ENCODE peak calls at places on chromosomes 11 and 22, in seven cellular contexts. S, R, H, P, K, L and O are unnamed samples. For H3K4me1, the result is how much of the 10 kb centered on the place peaks cover.

GRCh38 chr11:95414217-95414616 is 183.2 kb upstream of the SESN3 start:
- DNase-seq in H (no peak), K (no peak), R (no peak), P (no peak), S (no peak), L (no peak), O (no peak)

GRCh38 chr11:18650859-18651557 is 16.9 kb upstream of the SPTY2D1 start:
- DNase-seq in R (peak), S (peak), H (peak), L (no peak), K (peak), P (peak), O (peak)

GRCh38 chr22:23065495-23066122 is 4.7 kb upstream of the GNAZ start:
- DNase-seq in S (peak), L (no peak), P (no peak), K (peak), R (peak), H (no peak), O (peak)

GRCh38 chr11:36478700-36479329 is 31.3 kb downstream of the TRAF6 start:
- DNase-seq in L (no peak), K (no peak), S (no peak), R (peak), H (peak), P (no peak), O (no peak)

GRCh38 chr22:26410398-26410797 is 18.7 kb upstream of the ASPHD2 start:
- DNase-seq in K (no peak), S (no peak), L (no peak), P (no peak), H (no peak), R (no peak), O (no peak)

GRCh38 chr11:130178992-130179391 is 19.4 kb downstream of the ST14 start:
- DNase-seq in K (no peak), S (no peak), H (no peak), P (no peak), R (no peak), L (no peak), O (no peak)

GRCh38 chr11:84612645-84613044 is 1014.5 kb downstream of the DLG2 start:
- DNase-seq in S (no peak), L (no peak), R (no peak), H (no peak), P (no peak), K (no peak), O (no peak)

GRCh38 chr11:111882202-111882601 is 2.9 kb downstream of the CFAP68 start:
- DNase-seq in R (no peak), H (no peak), P (no peak), L (no peak), K (no peak), S (no peak), O (no peak)

GRCh38 chr11:85809881-85810280 is 1.1 kb downstream of the SYTL2 start:
- DNase-seq in K (no peak), L (no peak), H (peak), R (peak), S (no peak), P (no peak), O (peak)

GRCh38 chr11:47766363-47767227 is 546 bp downstream of the FNBP4 start:
- DNase-seq in S (peak), K (peak), R (peak), H (peak), P (peak), L (no peak), O (peak)

GRCh38 chr11:64157987-64158386 is 7.9 kb downstream of the MACROD1 start:
- DNase-seq in S (no peak), P (no peak), R (no peak), L (no peak), K (no peak), H (no peak), O (no peak)

GRCh38 chr11:99370557-99371200 is 349.9 kb downstream of the CNTN5 start:
- DNase-seq in S (no peak), K (no peak), H (peak), R (no peak), L (no peak), P (no peak), O (peak)

GRCh38 chr11:100663583-100663982 is 23.5 kb upstream of the ARHGAP42 start:
- DNase-seq in P (no peak), S (no peak), L (no peak), K (no peak), H (no peak), R (no peak), O (no peak)

GRCh38 chr11:73288197-73288872 is 16.2 kb downstream of the P2RY6 start:
- DNase-seq in K (no peak), L (no peak), R (no peak), S (no peak), P (no peak), H (no peak), O (no peak)

GRCh38 chr22:47059076-47059475 is 296.6 kb downstream of the TBC1D22A start:
- DNase-seq in S (no peak), K (no peak), R (no peak), P (no peak), H (no peak), L (no peak), O (peak)

GRCh38 chr11:48047616-48048015 is 67.3 kb downstream of the PTPRJ start:
- DNase-seq in R (no peak), L (no peak), H (no peak), S (no peak), K (no peak), P (no peak), O (peak)

GRCh38 chr11:19660076-19660475 is 52.6 kb upstream of the NAV2 start:
- DNase-seq in L (peak), R (no peak), H (peak), S (no peak), K (no peak), P (no peak), O (no peak)

GRCh38 chr11:29914203-29914930 is 102.5 kb downstream of the KCNA4 start:
- DNase-seq in P (no peak), L (no peak), R (no peak), H (no peak), S (no peak), K (no peak), O (no peak)

GRCh38 chr22:19196841-19197612 is 18.5 kb upstream of the SLC25A1 start:
- DNase-seq in H (no peak), P (no peak), K (no peak), L (no peak), S (no peak), R (no peak), O (no peak)

GRCh38 chr11:71286701-71287643 is 34.6 kb upstream of the SHANK2 start:
- DNase-seq in H (peak), K (no peak), R (no peak), L (peak), P (peak), S (peak), O (no peak)

GRCh38 chr11:63738720-63739360 is 29.7 kb downstream of the ZFTA start:
- DNase-seq in P (peak), H (peak), R (peak), K (peak), L (peak), S (peak), O (no peak)

GRCh38 chr22:48629631-48630443 is 1197.8 kb downstream of the BRD1 start:
- DNase-seq in H (no peak), R (no peak), L (no peak), S (no peak), K (no peak), P (no peak), O (no peak)

GRCh38 chr11:129286813-129287212 is 88.8 kb upstream of the BARX2 start:
- DNase-seq in P (no peak), H (no peak), K (no peak), S (no peak), R (no peak), L (no peak), O (no peak)

GRCh38 chr11:15940462-15941205 is 415.7 kb downstream of the SOX6 start:
- DNase-seq in L (no peak), S (no peak), P (no peak), K (no peak), H (no peak), R (no peak), O (no peak)

GRCh38 chr11:11215944-11216343 is 137.1 kb downstream of the CSNK2A3 start:
- DNase-seq in P (no peak), L (no peak), H (no peak), R (no peak), S (no peak), K (no peak), O (no peak)

GRCh38 chr11:83088965-83089364 is 17.3 kb upstream of the RAB30 start:
- DNase-seq in R (no peak), K (no peak), L (no peak), P (no peak), S (no peak), H (peak), O (no peak)

GRCh38 chr22:49657275-49657973 is 170.2 kb downstream of the BRD1 start:
- DNase-seq in K (peak), S (peak), P (peak), H (no peak), R (peak), L (no peak), O (peak)

GRCh38 chr11:18064450-18065048 is 18.5 kb upstream of the TPH1 start:
- DNase-seq in P (no peak), L (no peak), K (no peak), S (no peak), H (no peak), R (no peak), O (no peak)

GRCh38 chr11:3853935-3854659 is 1.4 kb upstream of the STIM1 start:
- DNase-seq in K (no peak), S (peak), L (no peak), R (no peak), H (no peak), P (no peak), O (no peak)
- H3K4me3 ChIP-seq in K (peak), S (no peak), L (peak), R (no peak), H (peak), P (no peak), O (no peak)

DNA sequence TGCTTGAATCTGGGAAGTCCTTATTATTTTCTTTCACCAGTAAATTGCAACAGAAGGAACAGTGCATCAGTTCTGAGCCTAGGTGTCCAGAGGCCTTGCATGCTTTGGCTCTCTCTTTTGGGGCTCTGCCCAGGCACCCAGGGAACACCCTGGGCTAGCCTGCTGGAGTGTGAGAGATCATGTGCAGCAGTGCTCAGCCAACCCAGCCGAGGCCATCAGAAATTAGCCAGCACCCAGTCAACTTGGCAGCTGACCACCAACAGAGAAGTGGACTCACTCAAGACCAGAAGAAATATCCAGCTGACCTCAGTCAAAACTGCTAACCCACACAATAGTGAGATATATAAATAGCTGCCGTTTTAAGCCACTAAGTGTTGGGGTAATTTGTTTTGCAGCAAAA is 11.2 kb upstream of the P4HA3 start:
- DNase-seq in K (peak), S (no peak), P (no peak), H (no peak), R (no peak), L (no peak), O (peak)
- H3K4me1 ChIP-seq in K (under half), S (under half), P (under half), H (under half), R (under half), L (under half), O (under half)

GRCh38 chr11:46617451-46618314 is at the start of gene ATG13:
- DNase-seq in H (peak), L (peak), P (peak), R (peak), S (peak), K (peak), O (peak)

GRCh38 chr11:46616551-46617450 is at the start of gene HARBI1:
- DNase-seq in R (peak), P (peak), S (peak), K (peak), L (no peak), H (peak), O (peak)

GRCh38 chr11:46615756-46616155 is 1.3 kb downstream of the HARBI1 start:
- DNase-seq in P (no peak), S (no peak), R (no peak), H (no peak), K (no peak), L (no peak), O (no peak)

GRCh38 chr11:46618789-46619188 is 1.4 kb downstream of the ATG13 start:
- DNase-seq in P (no peak), H (no peak), R (peak), L (no peak), S (peak), K (no peak), O (no peak)
- H3K4me3 ChIP-seq in P (no peak), H (peak), R (peak), L (no peak), S (peak), K (peak), O (peak)

DNA sequence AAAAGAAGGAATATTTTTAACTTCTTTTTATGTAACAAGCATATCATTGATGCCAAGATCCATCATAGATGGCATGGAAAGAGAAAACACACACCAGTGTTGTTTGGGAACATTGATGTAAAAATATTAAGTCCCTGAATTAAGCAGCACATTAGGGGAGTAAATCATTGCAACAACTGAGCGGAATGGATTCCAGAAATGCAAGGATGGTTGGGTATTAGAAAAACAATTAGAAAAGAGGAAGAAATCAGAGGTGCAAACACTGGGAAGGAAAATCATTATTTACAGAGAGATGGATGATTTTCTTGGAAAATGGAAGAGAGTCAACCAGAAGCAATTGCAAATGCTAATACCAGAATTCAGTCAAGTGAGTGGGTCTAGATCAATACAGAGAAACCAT is 8.1 kb downstream of the SMIM38 start:
- DNase-seq in R (no peak), S (no peak), P (no peak), H (no peak), K (no peak), L (no peak), O (no peak)
- H3K4me1 ChIP-seq in R (under half), S (under half), P (under half), H (under half), K (under half), L (under half), O (under half)

DNA sequence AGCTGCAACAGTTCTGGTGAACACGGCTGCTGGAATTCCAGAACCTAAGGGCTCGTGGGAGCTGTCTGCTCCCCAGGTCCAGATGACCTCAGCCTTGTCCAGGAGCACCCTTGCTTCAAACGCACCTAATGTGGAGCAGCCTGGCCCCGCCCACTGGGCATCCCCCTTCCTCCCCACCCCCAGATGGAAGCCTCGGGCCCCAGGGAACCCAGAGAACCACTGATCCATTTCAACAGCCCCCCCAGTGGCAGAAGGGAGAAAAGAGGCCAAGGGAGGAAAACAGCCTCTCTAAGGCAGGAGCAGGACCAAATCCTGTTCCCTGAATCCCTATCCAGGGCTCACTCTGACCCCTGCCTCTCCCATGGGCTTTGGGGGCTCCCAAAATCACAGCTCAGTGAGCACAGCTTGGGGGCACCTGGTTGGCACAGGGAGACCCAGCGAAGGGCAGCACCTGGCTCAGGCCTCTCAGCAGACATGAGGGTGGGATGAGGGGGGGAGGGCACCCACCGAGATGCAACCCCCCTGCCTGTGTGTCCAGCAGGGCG is 1.2 kb downstream of the CYTH4 start:
- DNase-seq in L (no peak), P (no peak), R (no peak), H (no peak), S (no peak), K (no peak), O (peak)
- H3K4me3 ChIP-seq in L (no peak), P (no peak), R (no peak), H (no peak), S (peak), K (peak), O (no peak)

GRCh38 chr11:114161486-114162250 is 102.2 kb downstream of the ZBTB16 start:
- DNase-seq in K (no peak), P (no peak), R (no peak), S (no peak), L (no peak), H (no peak), O (no peak)
- H3K4me1 ChIP-seq in K (half or more), P (half or more), R (under half), S (half or more), L (half or more), H (under half), O (under half)

GRCh38 chr11:727281-727701 is 20.0 kb upstream of the TALDO1 start:
- DNase-seq in P (no peak), K (no peak), S (no peak), L (no peak), R (no peak), H (no peak), O (peak)

GRCh38 chr11:728901-729491 is 18.3 kb upstream of the TALDO1 start:
- DNase-seq in K (no peak), L (no peak), P (no peak), R (no peak), S (no peak), H (no peak), O (no peak)

GRCh38 chr11:729492-730074 is 17.7 kb upstream of the TALDO1 start:
- DNase-seq in S (no peak), K (no peak), L (no peak), H (no peak), R (no peak), P (no peak), O (no peak)

GRCh38 chr11:726278-726915 is 20.4 kb downstream of the EPS8L2 start:
- DNase-seq in H (no peak), L (no peak), K (no peak), P (peak), R (peak), S (peak), O (peak)

GRCh38 chr11:727859-728748 is 19.2 kb upstream of the TALDO1 start:
- DNase-seq in S (peak), H (peak), P (peak), R (peak), L (no peak), K (peak), O (peak)
- H3K4me3 ChIP-seq in S (no peak), H (no peak), P (no peak), R (no peak), L (no peak), K (no peak), O (no peak)

DNA sequence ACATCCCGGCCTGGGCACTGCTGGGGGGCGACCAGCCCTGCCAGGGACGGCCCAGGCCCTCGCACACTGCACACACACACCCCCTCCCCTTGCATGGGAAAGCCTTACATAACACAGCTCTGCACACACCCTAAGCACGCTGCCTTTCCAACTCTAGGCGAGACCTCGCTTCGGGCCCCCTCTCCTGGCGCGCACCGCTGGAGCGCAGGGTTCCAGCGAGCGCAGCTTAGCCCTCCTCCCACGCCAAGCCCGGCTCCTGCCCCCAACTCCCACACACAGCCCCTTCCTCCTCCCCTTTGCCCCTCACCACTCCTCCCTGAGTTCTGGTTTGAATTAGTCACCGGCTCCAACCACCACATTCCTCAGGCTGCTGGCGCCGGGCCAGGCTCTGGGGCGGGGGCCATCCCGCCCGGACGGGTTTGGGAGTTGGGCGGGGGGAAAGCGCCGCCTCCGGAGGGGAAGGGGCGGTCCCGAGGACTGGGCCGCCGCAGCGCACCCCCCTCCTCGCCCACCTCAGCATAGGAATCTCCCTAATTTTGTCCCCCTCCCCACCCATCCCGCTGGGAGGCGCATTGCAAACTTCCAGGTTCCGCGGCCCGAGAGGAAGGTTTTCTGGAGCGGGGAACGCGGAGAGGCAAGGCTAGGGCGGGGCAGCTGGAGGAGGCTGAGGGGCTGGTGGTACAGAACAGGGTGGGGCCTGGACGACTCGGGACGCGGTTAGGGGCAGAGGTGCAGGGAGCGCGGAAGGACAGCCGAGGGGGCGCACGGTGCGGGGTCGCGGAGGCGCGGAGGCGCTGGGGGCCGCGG is 966 bp downstream of the AHNAK start:
- DNase-seq in K (peak), H (peak), S (peak), P (peak), R (peak), L (no peak), O (peak)
- H3K4me1 ChIP-seq in K (half or more), H (half or more), S (half or more), P (under half), R (under half), L (half or more), O (under half)